ENCODE peak calls at places on chromosomes 4 and X, in seven cellular contexts. I, O, Y, T, N, V and B are unnamed samples.

GRCh38 chrX:68146054-68146453 is 287.2 kb downstream of the OPHN1 start:
- DNase-seq in Y (no peak), I (peak; percentile 38), O (peak; percentile 63), V (peak; percentile 36), N (peak; percentile 60), T (no peak), B (no peak)

GRCh38 chr4:31089815-31090214 is 369.6 kb downstream of the PCDH7 start:
- DNase-seq in Y (no peak), T (no peak), V (no peak), O (peak; percentile 75), N (peak; percentile 50), I (no peak), B (no peak)

GRCh38 chrX:68193234-68193633 is 240.1 kb downstream of the OPHN1 start:
- DNase-seq in T (no peak), I (no peak), O (no peak), Y (no peak), V (no peak), N (peak; percentile 3), B (no peak)

GRCh38 chr4:128177376-128177959 is 110.1 kb downstream of the PGRMC2 start:
- DNase-seq in I (no peak), N (no peak), O (no peak), V (no peak), Y (no peak), T (no peak), B (no peak)

GRCh38 chr4:11397819-11398610 is 30.7 kb downstream of the HS3ST1 start:
- DNase-seq in N (no peak), Y (no peak), T (no peak), V (no peak), I (no peak), O (no peak), B (no peak)

GRCh38 chr4:38326499-38326898 is 337.5 kb upstream of the KLF3 start:
- DNase-seq in V (no peak), Y (no peak), I (no peak), T (no peak), N (no peak), O (no peak), B (no peak)

GRCh38 chrX:6989858-6990257 is 157.7 kb upstream of the STS start:
- DNase-seq in V (no peak), T (no peak), N (no peak), O (no peak), Y (no peak), I (no peak), B (no peak)

GRCh38 chrX:1246816-1247215 is 21.8 kb upstream of the CSF2RA start:
- DNase-seq in O (peak; percentile 3), I (peak; percentile 76), N (peak; percentile 67), V (peak; percentile 46), T (peak; percentile 78), Y (peak; percentile 75), B (peak; percentile 55)

GRCh38 chr4:183505556-183506388 is 914 bp downstream of the ING2 start:
- DNase-seq in I (peak; percentile 92), V (peak; percentile 76), O (peak; percentile 87), T (peak; percentile 84), N (peak; percentile 88), Y (peak; percentile 88), B (peak; percentile 93)

GRCh38 chrX:102155806-102156179 is at the start of gene BEX5:
- DNase-seq in I (peak; percentile 16), T (peak; percentile 39), Y (peak; percentile 49), V (peak; percentile 88), N (peak; percentile 12), O (no peak), B (peak; percentile 77)

GRCh38 chr4:5532100-5532499 is 176.3 kb downstream of the EVC2 start:
- DNase-seq in O (no peak), N (no peak), T (no peak), I (no peak), V (no peak), Y (no peak), B (no peak)

GRCh38 chrX:123077671-123078070 is 106.4 kb upstream of the GRIA3 start:
- DNase-seq in N (no peak), V (no peak), Y (no peak), I (no peak), O (no peak), T (no peak), B (no peak)

GRCh38 chrX:50211510-50211909 is 6.9 kb downstream of the CCNB3 start:
- DNase-seq in N (peak; percentile 17), V (peak; percentile 12), T (no peak), Y (no peak), O (peak; percentile 1), I (peak; percentile 7), B (no peak)

GRCh38 chrX:19487520-19488200 is 27.6 kb downstream of the MAP3K15 start:
- DNase-seq in N (no peak), O (no peak), T (no peak), I (no peak), Y (no peak), V (no peak), B (no peak)